ENCODE peak calls at places on chromosomes 11 and 22, in six cellular contexts. Q is mammary epithelial cell, B is heart right ventricle, S is dorsolateral prefrontal cortex, K is tibial artery, V is adrenal gland. Y is an unnamed sample.

GRCh38 chr11:27234043-27234668 is 128.9 kb downstream of the CCDC34 start:
- DNase-seq in V (peak), K (no peak), Q (peak), S (no peak), B (peak), Y (no peak)

GRCh38 chr22:45212992-45213751 is 27.5 kb downstream of the KIAA0930 start:
- DNase-seq in Q (peak), S (peak), V (peak), B (peak), K (peak), Y (no peak)

GRCh38 chr11:70736937-70737640 is 338.8 kb downstream of the CTTN start:
- DNase-seq in K (no peak), B (no peak), Q (no peak), V (no peak), S (no peak), Y (no peak)

GRCh38 chr11:128548655-128549255 is 38.6 kb downstream of the ETS1 start:
- DNase-seq in S (no peak), Q (no peak), B (peak), V (peak), K (no peak), Y (peak)

GRCh38 chr11:72773291-72773690 is 20.6 kb downstream of the STARD10 start:
- DNase-seq in B (peak), Q (peak), K (no peak), S (peak), V (peak), Y (no peak)

GRCh38 chr11:121035169-121035755 is 11.4 kb downstream of the TBCEL start:
- DNase-seq in Q (no peak), S (no peak), B (no peak), K (no peak), V (no peak), Y (no peak)

GRCh38 chr11:9267680-9268079 is 2.5 kb upstream of the DENND5A start:
- DNase-seq in B (no peak), V (no peak), K (peak), Q (no peak), S (no peak), Y (no peak)

GRCh38 chr22:30876925-30877553 is 91.5 kb downstream of the MORC2 start:
- DNase-seq in K (peak), S (peak), B (peak), Q (no peak), V (peak), Y (no peak)

GRCh38 chr22:45630436-45630835 is 41.2 kb upstream of the ATXN10 start:
- DNase-seq in V (no peak), K (no peak), Q (no peak), S (no peak), B (no peak), Y (no peak)

GRCh38 chr11:126731526-126731925 is 269.0 kb downstream of the KIRREL3 start:
- DNase-seq in Q (no peak), V (no peak), B (no peak), S (no peak), K (no peak), Y (no peak)

GRCh38 chr22:22235564-22235963 is 9.0 kb upstream of the VPREB1 start:
- DNase-seq in B (no peak), V (no peak), S (peak), K (peak), Q (peak), Y (peak)

GRCh38 chr22:20203142-20204099 is 52.6 kb upstream of the CCDC188 start:
- DNase-seq in Q (no peak), K (no peak), S (no peak), V (peak), B (no peak), Y (no peak)

GRCh38 chr11:6497069-6497839 is at the start of gene DNHD1:
- DNase-seq in K (no peak), S (no peak), V (no peak), Q (no peak), B (no peak), Y (no peak)
- H3K27ac ChIP-seq in K (peak), S (no peak), V (no peak), Q (no peak), B (peak), Y (no peak)

GRCh38 chr11:112835556-112835955 is 125.7 kb upstream of the NCAM1 start:
- DNase-seq in K (no peak), V (no peak), Q (no peak), B (no peak), S (no peak), Y (no peak)

GRCh38 chr11:112834277-112834755 is 126.9 kb upstream of the NCAM1 start:
- DNase-seq in K (no peak), Q (no peak), V (peak), S (peak), B (peak), Y (no peak)

GRCh38 chr11:112839051-112839450 is 122.2 kb upstream of the NCAM1 start:
- DNase-seq in V (no peak), Q (no peak), B (no peak), S (no peak), K (no peak), Y (no peak)

GRCh38 chr11:112841719-112842118 is 119.5 kb upstream of the NCAM1 start:
- DNase-seq in Q (no peak), V (no peak), B (no peak), K (no peak), S (no peak), Y (no peak)

DNA sequence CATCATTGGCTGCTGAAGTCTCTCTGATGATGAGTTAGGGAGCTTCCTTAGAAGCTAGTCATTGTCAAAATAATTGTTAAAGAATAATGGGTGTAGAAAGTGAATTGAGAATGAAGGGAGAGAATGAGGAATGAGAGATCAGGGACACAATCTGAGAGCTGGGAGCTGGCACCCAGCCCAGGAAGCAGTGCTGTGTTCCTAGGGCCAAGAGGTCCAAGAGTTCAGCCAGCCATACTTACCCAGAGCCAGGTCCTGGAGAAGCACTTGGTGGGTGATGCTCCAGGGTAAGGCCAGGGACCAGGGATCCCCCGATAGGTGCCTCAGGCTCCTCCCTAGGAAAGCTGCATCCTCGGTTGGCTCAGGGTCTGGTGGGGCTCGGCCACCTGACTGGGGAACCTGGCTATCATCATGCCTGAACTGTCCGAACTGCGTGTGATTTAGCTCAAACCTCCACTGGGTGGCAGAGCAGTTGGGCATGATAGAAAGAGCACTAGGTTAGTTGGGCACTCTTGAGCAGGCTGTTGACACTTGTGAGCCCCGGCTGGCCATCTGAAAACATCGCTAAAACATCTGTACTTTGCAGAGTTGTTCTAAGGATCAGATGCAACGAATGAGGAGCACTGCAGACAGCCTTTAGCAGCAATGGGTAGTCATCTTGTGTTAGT is 123.9 kb upstream of the NCAM1 start:
- DNase-seq in K (no peak), S (peak), Q (no peak), B (peak), V (no peak), Y (no peak)
- TF ChIP-seq CTCF in K (no peak), S (peak), Q (peak), B (peak), V (peak), Y (no peak)

GRCh38 chr11:63564785-63565350 is 1.7 kb upstream of the PLAAT2 start:
- DNase-seq in B (no peak), S (no peak), K (no peak), V (no peak), Q (peak), Y (no peak)

GRCh38 chr11:63565728-63566127 is 2.5 kb upstream of the PLAAT2 start:
- DNase-seq in S (no peak), K (no peak), Q (peak), B (no peak), V (no peak), Y (no peak)

GRCh38 chr11:63564056-63564784 is 1.0 kb upstream of the PLAAT2 start:
- DNase-seq in V (no peak), S (peak), K (no peak), B (no peak), Q (no peak), Y (no peak)

GRCh38 chr11:63569570-63569969 is 6.4 kb upstream of the PLAAT2 start:
- DNase-seq in V (no peak), K (no peak), S (no peak), B (no peak), Q (no peak), Y (no peak)

DNA sequence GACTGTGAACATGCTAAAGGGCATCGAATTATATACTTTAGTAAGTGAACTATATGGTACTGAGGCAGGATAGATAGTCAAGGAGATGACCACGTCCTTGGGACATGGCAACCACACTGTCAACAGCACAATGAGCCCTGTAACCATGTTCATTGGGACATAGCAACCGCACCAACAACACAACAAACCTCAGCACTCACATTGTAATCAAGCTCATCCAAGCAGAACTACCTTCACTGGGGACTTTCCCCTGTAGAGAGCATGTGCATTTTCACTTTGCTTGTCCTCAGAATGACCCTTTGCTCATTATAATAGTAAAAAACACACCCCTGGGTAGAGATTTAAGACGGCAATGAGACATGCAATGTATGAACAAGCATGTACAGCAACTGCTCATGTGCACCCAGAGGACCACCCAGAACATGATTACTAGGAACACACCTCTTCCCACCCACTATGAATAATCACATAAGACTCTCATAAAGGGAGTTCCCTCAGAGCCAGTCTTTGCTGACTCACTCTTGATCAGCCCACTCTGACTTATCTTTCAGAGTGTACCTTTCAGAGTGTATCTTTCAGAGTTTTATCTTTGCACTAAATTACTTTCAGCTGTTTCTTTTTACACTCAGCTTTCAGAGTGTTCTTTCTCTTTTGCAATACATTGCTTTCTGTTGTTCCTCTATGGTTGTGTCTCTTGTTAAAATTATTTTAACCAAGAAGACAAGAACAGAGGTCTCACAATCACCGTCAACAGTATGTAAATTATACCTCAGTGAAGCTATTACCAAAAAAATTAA is 4.1 kb upstream of the PLAAT2 start:
- DNase-seq in V (peak), Q (peak), K (no peak), S (no peak), B (peak), Y (peak)
- H3K27ac ChIP-seq in V (peak), Q (peak), K (no peak), S (no peak), B (peak), Y (peak)

GRCh38 chr22:16932577-16932976 is 75.4 kb downstream of the GAB4 start:
- DNase-seq in Q (peak), S (no peak), V (peak), K (no peak), B (no peak), Y (no peak)
- TF ChIP-seq CTCF in Q (peak), S (peak), V (peak), K (no peak), B (peak), Y (no peak)

DNA sequence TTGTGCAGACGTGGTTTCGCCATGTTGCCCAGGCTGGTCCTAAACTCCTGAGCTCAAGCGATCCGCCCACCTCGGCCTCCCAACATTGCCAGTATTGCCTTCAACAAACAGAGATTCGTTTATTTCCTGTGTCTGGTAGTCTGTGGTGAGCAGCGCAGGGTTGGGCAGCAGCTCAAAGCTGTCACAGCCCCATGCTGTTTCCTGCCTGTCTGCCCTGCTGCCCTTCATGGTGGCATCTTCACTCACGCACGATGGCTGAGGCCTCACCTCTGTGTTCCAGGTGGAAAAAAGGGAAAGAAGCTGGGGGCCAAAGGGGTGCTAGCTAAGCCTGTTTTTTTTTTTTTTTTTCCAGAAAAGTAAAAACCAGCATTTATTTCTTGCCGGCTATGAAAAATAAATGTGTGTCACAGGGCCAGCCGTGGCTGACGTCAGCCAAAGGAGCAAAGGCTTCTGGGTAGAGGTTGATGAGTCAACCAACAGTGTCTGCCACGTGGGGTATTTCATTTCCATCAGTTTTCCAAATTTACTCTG is 28.8 kb downstream of the TBC1D22A start:
- DNase-seq in V (peak), S (peak), Q (no peak), K (peak), B (peak), Y (peak)
- H3K27ac ChIP-seq in V (peak), S (peak), Q (no peak), K (peak), B (peak), Y (peak)

DNA sequence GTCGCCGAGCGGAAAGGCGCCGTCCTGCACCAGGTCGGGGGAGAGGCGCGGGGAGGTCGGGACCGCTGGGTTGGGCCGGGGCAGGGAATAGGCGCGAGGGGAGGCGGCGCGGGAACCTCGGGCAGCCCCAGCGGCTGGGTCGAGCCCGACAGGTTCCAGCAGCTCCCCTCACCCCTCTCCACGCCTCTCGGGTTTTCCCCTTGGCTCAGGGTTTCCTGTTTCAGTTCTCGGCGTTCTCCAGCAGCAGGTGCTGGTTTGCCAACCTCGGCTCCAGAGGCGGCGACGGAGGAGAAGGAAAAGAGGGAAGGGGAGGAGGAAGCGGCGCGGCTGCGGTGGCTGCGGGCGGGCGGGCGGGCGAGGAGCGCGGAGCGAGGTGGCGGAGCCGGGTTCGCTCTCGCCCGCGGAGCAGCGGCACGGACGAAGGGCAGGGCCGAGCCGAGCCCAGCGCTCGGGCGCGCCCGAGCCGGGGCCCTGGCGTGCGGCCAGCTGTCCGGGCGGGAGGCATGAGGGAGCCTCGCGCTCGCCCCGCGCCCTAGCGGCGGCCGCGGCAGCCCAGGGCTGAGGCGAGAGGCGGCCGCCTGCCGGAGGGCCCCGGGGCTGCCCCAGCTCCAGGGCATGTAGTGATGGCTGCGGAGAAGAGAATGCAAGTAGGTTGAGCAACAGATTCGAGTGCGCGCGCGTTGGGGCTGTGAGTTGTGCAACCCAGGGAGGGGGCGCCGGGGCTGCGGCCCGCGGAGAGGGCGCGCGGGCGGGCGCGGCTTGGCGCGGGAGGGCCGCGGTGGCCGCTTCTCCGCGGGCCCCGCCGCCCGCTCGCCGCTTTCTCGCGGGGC is at the start of gene ZC3H12C:
- DNase-seq in Q (peak), S (peak), B (peak), V (peak), K (peak), Y (no peak)
- TF ChIP-seq CTCF in Q (peak), S (no peak), B (peak), V (peak), K (peak), Y (no peak)